ENCODE peak calls at places on chromosomes 13 and 19, in ten cellular contexts. H, V, A, E, Z, B, O, I, L and C are unnamed samples.

GRCh38 chr19:15479391-15480345 is at the start of gene PGLYRP2:
- DNase-seq in H (no peak), V (peak), A (no peak), E (no peak), Z (no peak), B (no peak), O (no peak), I (no peak), L (no peak), C (no peak)

GRCh38 chr13:50320297-50320862 is 305.1 kb downstream of the KCNRG start:
- DNase-seq in H (peak), V (no peak), A (no peak), E (no peak), Z (no peak), B (no peak), O (no peak), I (no peak), L (no peak), C (no peak)

GRCh38 chr13:105502193-105502592 is 1033.3 kb downstream of the EFNB2 start:
- DNase-seq in H (no peak), V (no peak), A (no peak), E (no peak), Z (no peak), B (no peak), O (no peak), I (no peak), L (no peak), C (no peak)

GRCh38 chr13:67101730-67102467 is 128.2 kb downstream of the PCDH9 start:
- DNase-seq in H (peak), V (no peak), A (no peak), E (no peak), Z (no peak), B (no peak), O (no peak), I (no peak), L (no peak), C (no peak)

GRCh38 chr19:35451278-35452096 is 3.4 kb downstream of the FFAR2 start:
- DNase-seq in H (no peak), V (no peak), A (no peak), E (no peak), Z (peak), B (no peak), O (peak), I (no peak), L (peak), C (no peak)

GRCh38 chr19:2540646-2541454 is 64.9 kb downstream of the GADD45B start:
- DNase-seq in H (peak), V (no peak), A (peak), E (peak), Z (no peak), B (peak), O (no peak), I (no peak), L (no peak), C (peak)

GRCh38 chr19:46288896-46289588 is 7.8 kb upstream of the HIF3A start:
- DNase-seq in H (peak), V (no peak), A (no peak), E (peak), Z (no peak), B (no peak), O (no peak), I (no peak), L (no peak), C (no peak)

GRCh38 chr13:68185767-68186166 is 955.6 kb upstream of the PCDH9 start:
- DNase-seq in H (no peak), V (no peak), A (no peak), E (no peak), Z (no peak), B (no peak), O (no peak), I (no peak), L (no peak), C (no peak)

GRCh38 chr13:114249062-114249461 is 14.4 kb downstream of the CDC16 start:
- DNase-seq in H (no peak), V (no peak), A (no peak), E (no peak), Z (peak), B (no peak), O (no peak), I (no peak), L (no peak), C (no peak)

GRCh38 chr13:41004875-41005693 is 14.0 kb downstream of the ELF1 start:
- DNase-seq in H (peak), V (no peak), A (no peak), E (no peak), Z (peak), B (no peak), O (peak), I (no peak), L (peak), C (no peak)

GRCh38 chr13:46343279-46343949 is 43.6 kb downstream of the RUBCNL start:
- DNase-seq in H (no peak), V (no peak), A (no peak), E (no peak), Z (no peak), B (no peak), O (no peak), I (no peak), L (no peak), C (no peak)

GRCh38 chr13:77868717-77869116 is 49.9 kb downstream of the EDNRB start:
- DNase-seq in H (no peak), V (no peak), A (no peak), E (no peak), Z (no peak), B (no peak), O (no peak), I (no peak), L (no peak), C (no peak)

GRCh38 chr13:80428344-80429096 is 87.6 kb upstream of the SPRY2 start:
- DNase-seq in H (no peak), V (no peak), A (no peak), E (no peak), Z (no peak), B (no peak), O (no peak), I (no peak), L (no peak), C (no peak)

GRCh38 chr19:33301900-33302174 is 497 bp downstream of the CEBPA start:
- DNase-seq in H (no peak), V (no peak), A (no peak), E (no peak), Z (no peak), B (peak), O (no peak), I (no peak), L (no peak), C (no peak)

GRCh38 chr19:46372901-46373572 is 26.1 kb downstream of the PPP5C start:
- DNase-seq in H (no peak), V (no peak), A (no peak), E (no peak), Z (no peak), B (no peak), O (no peak), I (no peak), L (no peak), C (peak)

GRCh38 chr19:43777163-43777700 is 3.5 kb downstream of the KCNN4 start:
- DNase-seq in H (peak), V (no peak), A (no peak), E (no peak), Z (peak), B (no peak), O (peak), I (no peak), L (peak), C (no peak)

GRCh38 chr19:35317464-35318043 is 11.4 kb upstream of the CD22 start:
- DNase-seq in H (no peak), V (no peak), A (no peak), E (no peak), Z (no peak), B (no peak), O (no peak), I (no peak), L (no peak), C (no peak)

GRCh38 chr13:94800423-94800822 is 88.1 kb upstream of the SOX21 start:
- DNase-seq in H (no peak), V (no peak), A (no peak), E (no peak), Z (no peak), B (no peak), O (no peak), I (no peak), L (no peak), C (no peak)

GRCh38 chr13:64936879-64937278 is 2293.3 kb downstream of the PCDH9 start:
- DNase-seq in H (no peak), V (no peak), A (no peak), E (no peak), Z (no peak), B (no peak), O (no peak), I (no peak), L (no peak), C (no peak)

GRCh38 chr13:107650081-107650701 is 565.1 kb downstream of the LIG4 start:
- DNase-seq in H (no peak), V (peak), A (peak), E (peak), Z (peak), B (peak), O (no peak), I (no peak), L (peak), C (peak)

GRCh38 chr19:58021541-58022282 is 12.1 kb upstream of the ZSCAN1 start:
- DNase-seq in H (peak), V (peak), A (peak), E (peak), Z (peak), B (no peak), O (peak), I (no peak), L (peak), C (no peak)

GRCh38 chr13:26619321-26619720 is 61.8 kb downstream of the WASF3 start:
- DNase-seq in H (peak), V (no peak), A (no peak), E (peak), Z (no peak), B (no peak), O (no peak), I (no peak), L (no peak), C (no peak)

GRCh38 chr13:31775148-31775547 is 35.8 kb downstream of the RXFP2 start:
- DNase-seq in H (no peak), V (no peak), A (no peak), E (no peak), Z (no peak), B (no peak), O (no peak), I (no peak), L (no peak), C (no peak)

GRCh38 chr13:28349371-28349770 is 145.6 kb downstream of the FLT1 start:
- DNase-seq in H (peak), V (no peak), A (no peak), E (no peak), Z (no peak), B (no peak), O (no peak), I (no peak), L (no peak), C (no peak)

GRCh38 chr19:45100797-45101196 is 7.8 kb downstream of the PPP1R37 start:
- DNase-seq in H (peak), V (no peak), A (no peak), E (no peak), Z (no peak), B (peak), O (no peak), I (no peak), L (no peak), C (no peak)

GRCh38 chr13:30409911-30410704 is 12.2 kb upstream of the UBE2L5 start:
- DNase-seq in H (peak), V (no peak), A (no peak), E (peak), Z (no peak), B (no peak), O (no peak), I (no peak), L (no peak), C (no peak)

GRCh38 chr13:35700661-35701060 is 224.2 kb upstream of the MAB21L1 start:
- DNase-seq in H (peak), V (no peak), A (no peak), E (no peak), Z (no peak), B (no peak), O (no peak), I (no peak), L (no peak), C (no peak)

GRCh38 chr19:35006342-35006998 is 6.3 kb downstream of the GRAMD1A start:
- DNase-seq in H (peak), V (no peak), A (peak), E (no peak), Z (no peak), B (no peak), O (no peak), I (no peak), L (no peak), C (no peak)

GRCh38 chr13:80871481-80871880 is 530.6 kb upstream of the SPRY2 start:
- DNase-seq in H (no peak), V (no peak), A (no peak), E (no peak), Z (no peak), B (no peak), O (no peak), I (no peak), L (no peak), C (no peak)

GRCh38 chr19:14089412-14089661 is 1.2 kb downstream of the SAMD1 start:
- DNase-seq in H (no peak), V (no peak), A (no peak), E (no peak), Z (peak), B (no peak), O (peak), I (no peak), L (no peak), C (no peak)

GRCh38 chr13:97234742-97235141 is 12.6 kb downstream of the MBNL2 start:
- DNase-seq in H (no peak), V (no peak), A (peak), E (no peak), Z (no peak), B (no peak), O (no peak), I (no peak), L (no peak), C (no peak)

GRCh38 chr19:15091918-15092753 is 10.1 kb downstream of the OR1I1 start:
- DNase-seq in H (peak), V (no peak), A (no peak), E (peak), Z (peak), B (peak), O (peak), I (no peak), L (peak), C (no peak)

GRCh38 chr19:17080441-17080803 is 4.8 kb downstream of the MYO9B start:
- DNase-seq in H (no peak), V (no peak), A (no peak), E (no peak), Z (no peak), B (no peak), O (no peak), I (no peak), L (no peak), C (no peak)

GRCh38 chr13:94660695-94661324 is 51.5 kb downstream of the SOX21 start:
- DNase-seq in H (peak), V (no peak), A (no peak), E (peak), Z (peak), B (no peak), O (no peak), I (no peak), L (no peak), C (no peak)

GRCh38 chr19:57334191-57334590 is 13.9 kb downstream of the ZNF543 start:
- DNase-seq in H (no peak), V (no peak), A (no peak), E (no peak), Z (no peak), B (no peak), O (no peak), I (no peak), L (no peak), C (no peak)